ENCODE peak calls at places on chromosome 3, in seven cellular contexts. G, R, F, M, U, X and I are unnamed samples. For H3K79me1, the result is how much of the 10 kb centered on the place peaks cover.

GRCh38 chr3:193552911-193553310 is 1.8 kb downstream of the ATP13A4 start:
- DNase-seq in M (no peak), G (no peak), X (no peak), U (peak), R (no peak), F (no peak), I (no peak)

GRCh38 chr3:141413387-141414140 is 45.3 kb downstream of the ZBTB38 start:
- DNase-seq in F (no peak), M (no peak), G (no peak), R (no peak), U (no peak), X (no peak), I (peak)

GRCh38 chr3:94525039-94525438 is 462.2 kb downstream of the NSUN3 start:
- DNase-seq in R (peak), G (no peak), U (peak), M (peak), F (peak), X (peak), I (peak)

GRCh38 chr3:69385723-69386483 is at the start of gene FRMD4B:
- DNase-seq in U (peak), G (peak), X (peak), R (no peak), F (peak), M (peak), I (no peak)

GRCh38 chr3:45796902-45797637 is 734 bp upstream of the SLC6A20 start:
- DNase-seq in U (no peak), X (no peak), G (no peak), R (no peak), M (no peak), F (no peak), I (no peak)

GRCh38 chr3:152330565-152330964 is 61.8 kb downstream of the MBNL1 start:
- DNase-seq in M (no peak), U (no peak), F (no peak), R (no peak), X (no peak), G (no peak), I (no peak)

GRCh38 chr3:187014417-187014864 is 84.1 kb downstream of the ST6GAL1 start:
- DNase-seq in G (peak), F (no peak), X (no peak), U (no peak), M (no peak), R (no peak), I (peak)

GRCh38 chr3:115151921-115152320 is 4.8 kb upstream of the ZBTB20 start:
- DNase-seq in U (no peak), M (no peak), R (no peak), G (no peak), F (no peak), X (no peak), I (no peak)

GRCh38 chr3:57393957-57394356 is 101.5 kb upstream of the ASB14 start:
- DNase-seq in R (no peak), X (no peak), G (no peak), F (no peak), U (no peak), M (no peak), I (no peak)

GRCh38 chr3:156553705-156554356 is 1.1 kb downstream of the SSR3 start:
- DNase-seq in G (no peak), F (no peak), U (peak), X (peak), M (peak), R (no peak), I (peak)

GRCh38 chr3:138361561-138361971 is 13.2 kb downstream of the MRAS start:
- DNase-seq in M (no peak), U (no peak), F (no peak), R (no peak), X (no peak), G (no peak), I (no peak)

GRCh38 chr3:9214185-9214584 is 35.3 kb downstream of the SRGAP3 start:
- DNase-seq in F (no peak), G (no peak), X (no peak), M (no peak), U (no peak), R (no peak), I (no peak)

GRCh38 chr3:99909714-99910508 is 92.2 kb downstream of the CMSS1 start:
- DNase-seq in R (no peak), X (peak), F (no peak), G (no peak), U (peak), M (peak), I (peak)

GRCh38 chr3:195809291-195809785 is 2.4 kb downstream of the MUC4 start:
- DNase-seq in R (no peak), G (no peak), F (no peak), X (no peak), U (no peak), M (no peak), I (no peak)

GRCh38 chr3:55488398-55489055 is 1.4 kb upstream of the WNT5A start:
- DNase-seq in U (peak), R (peak), M (peak), F (peak), G (peak), X (peak), I (peak)

GRCh38 chr3:94046533-94046932 is 16.2 kb downstream of the DHFR2 start:
- DNase-seq in X (no peak), M (no peak), F (no peak), R (no peak), G (no peak), U (no peak), I (no peak)

GRCh38 chr3:38124324-38125122 is 12.4 kb downstream of the ACAA1 start:
- DNase-seq in M (no peak), G (no peak), X (no peak), F (no peak), R (no peak), U (no peak), I (no peak)

GRCh38 chr3:177521305-177521704 is 324.0 kb upstream of the TBL1XR1 start:
- DNase-seq in F (peak), U (peak), X (no peak), R (no peak), G (peak), M (peak), I (no peak)

GRCh38 chr3:36868614-36869436 is 76.0 kb downstream of the TRANK1 start:
- DNase-seq in G (peak), R (peak), X (peak), U (peak), F (peak), M (peak), I (peak)

GRCh38 chr3:6750782-6751181 is 110.1 kb upstream of the GRM7 start:
- DNase-seq in R (no peak), F (no peak), G (no peak), X (no peak), U (no peak), M (no peak), I (no peak)

GRCh38 chr3:129954509-129954908 is 20.0 kb upstream of the TRH start:
- DNase-seq in X (no peak), G (no peak), F (no peak), U (no peak), M (no peak), R (no peak), I (no peak)

GRCh38 chr3:148540266-148540665 is 157.4 kb upstream of the AGTR1 start:
- DNase-seq in U (peak), R (no peak), X (no peak), G (no peak), F (no peak), M (no peak), I (no peak)

GRCh38 chr3:61936344-61936937 is 375.1 kb downstream of the PTPRG start:
- DNase-seq in R (no peak), G (peak), F (no peak), X (peak), M (peak), U (peak), I (peak)

GRCh38 chr3:53531749-53532148 is 37.3 kb downstream of the CACNA1D start:
- DNase-seq in R (no peak), F (no peak), X (no peak), G (no peak), M (peak), U (peak), I (no peak)

GRCh38 chr3:155409336-155409735 is 115.9 kb upstream of the STRIT1 start:
- DNase-seq in M (peak), U (no peak), X (no peak), F (no peak), G (no peak), R (no peak), I (no peak)

GRCh38 chr3:155407971-155408370 is 114.5 kb upstream of the STRIT1 start:
- DNase-seq in X (no peak), U (no peak), M (no peak), F (no peak), R (no peak), G (no peak), I (no peak)

GRCh38 chr3:155407331-155407730 is 113.8 kb upstream of the STRIT1 start:
- DNase-seq in G (no peak), F (no peak), X (no peak), M (no peak), U (no peak), R (no peak), I (no peak)

DNA sequence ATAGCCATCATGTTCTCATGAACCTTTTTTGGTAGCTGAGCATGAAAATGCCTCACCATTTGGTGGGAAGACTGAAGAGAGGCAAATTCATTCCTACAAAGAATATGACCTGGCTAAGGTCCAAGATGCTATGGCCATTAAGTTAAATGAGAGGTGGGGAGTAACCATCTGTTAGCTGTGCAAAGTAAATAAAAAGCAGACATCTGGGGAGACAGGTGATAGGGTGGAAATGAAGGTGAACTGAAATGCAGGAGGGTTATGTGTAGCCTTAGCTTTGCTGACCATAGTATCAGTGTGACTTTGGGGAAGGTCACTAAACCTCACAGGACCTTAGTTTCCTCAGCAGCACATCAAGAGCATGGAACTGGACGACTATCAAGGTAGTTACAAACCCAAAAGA is 111.0 kb upstream of the STRIT1 start:
- DNase-seq in M (no peak), G (no peak), X (no peak), R (no peak), F (no peak), U (no peak), I (no peak)
- H3K79me1 ChIP-seq in M (under half), G (under half), X (under half), R (under half), F (under half), U (under half), I (under half)

GRCh38 chr3:146561463-146561862 is 17.1 kb upstream of the PLSCR1 start:
- DNase-seq in U (no peak), X (no peak), R (no peak), M (no peak), G (no peak), F (no peak), I (no peak)

GRCh38 chr3:146561879-146562278 is 17.5 kb upstream of the PLSCR1 start:
- DNase-seq in M (no peak), X (no peak), G (no peak), F (no peak), R (no peak), U (no peak), I (no peak)

GRCh38 chr3:146560678-146561077 is 16.3 kb upstream of the PLSCR1 start:
- DNase-seq in R (no peak), M (no peak), X (no peak), F (no peak), G (no peak), U (no peak), I (no peak)

GRCh38 chr3:146566138-146566537 is 21.7 kb upstream of the PLSCR1 start:
- DNase-seq in X (no peak), U (no peak), G (no peak), R (no peak), F (no peak), M (no peak), I (no peak)
- H3K79me1 ChIP-seq in X (under half), U (under half), G (under half), R (under half), F (under half), M (under half), I (under half)

GRCh38 chr3:30452446-30452845 is 154.0 kb upstream of the TGFBR2 start:
- DNase-seq in M (no peak), U (no peak), R (no peak), G (no peak), F (no peak), X (no peak), I (no peak)
- H3K79me1 ChIP-seq in M (under half), U (under half), R (under half), G (under half), F (under half), X (under half), I (under half)

GRCh38 chr3:42937334-42937733 is 31.4 kb downstream of the ZNF662 start:
- DNase-seq in F (no peak), U (no peak), G (no peak), X (no peak), R (no peak), M (no peak), I (no peak)

GRCh38 chr3:42934111-42934510 is 28.2 kb downstream of the ZNF662 start:
- DNase-seq in F (no peak), R (no peak), M (peak), X (no peak), G (no peak), U (peak), I (no peak)

GRCh38 chr3:42935472-42935871 is 29.5 kb downstream of the ZNF662 start:
- DNase-seq in R (no peak), U (no peak), F (no peak), X (no peak), M (no peak), G (no peak), I (no peak)

GRCh38 chr3:42934910-42935309 is 29.0 kb downstream of the ZNF662 start:
- DNase-seq in F (no peak), X (no peak), G (no peak), M (no peak), R (no peak), U (no peak), I (no peak)

DNA sequence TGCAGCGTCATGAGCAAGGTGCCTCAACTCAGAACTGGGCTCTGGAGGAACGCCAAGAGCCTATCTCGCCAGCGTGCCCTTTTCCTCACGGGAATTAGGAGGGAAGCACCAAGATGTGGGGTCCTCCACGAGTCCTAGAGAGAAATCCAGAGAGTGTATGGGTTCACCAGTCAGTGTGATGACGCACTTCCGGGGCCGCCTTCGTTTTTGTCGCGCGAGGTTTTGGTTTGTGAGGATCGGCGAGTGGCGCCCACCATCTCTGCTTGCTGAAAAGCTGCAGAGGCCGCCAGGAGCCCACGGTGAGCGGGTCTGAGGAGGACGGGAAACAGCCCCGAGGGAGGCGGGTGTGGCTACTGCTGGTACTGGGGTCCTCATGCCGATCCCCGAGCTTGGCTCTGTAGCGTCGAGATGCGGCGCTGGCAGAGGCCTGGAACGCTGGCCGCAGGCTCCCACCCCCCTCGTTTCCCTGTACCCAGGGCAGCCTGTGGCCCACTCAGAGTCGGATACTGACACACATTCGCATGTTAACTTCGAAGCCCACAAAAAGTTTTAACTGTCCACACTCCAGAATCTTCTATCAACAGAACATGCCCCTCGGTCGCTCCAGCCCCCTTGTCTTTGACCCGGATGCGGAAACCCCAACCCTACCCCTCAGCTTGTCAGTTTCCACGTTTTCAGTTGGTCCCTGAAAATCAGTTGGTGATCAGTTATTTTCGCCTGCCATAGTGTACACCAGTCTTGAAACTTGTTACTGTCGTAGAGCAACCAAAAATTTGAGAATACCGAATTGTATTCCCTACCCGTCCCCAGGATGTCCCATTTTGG is 30.4 kb downstream of the ZNF662 start:
- DNase-seq in U (no peak), M (no peak), F (no peak), X (no peak), R (no peak), G (no peak), I (peak)
- H3K79me1 ChIP-seq in U (under half), M (under half), F (under half), X (under half), R (under half), G (under half), I (under half)

GRCh38 chr3:79424811-79425210 is 343.0 kb downstream of the ROBO1 start:
- DNase-seq in X (no peak), G (no peak), F (no peak), R (no peak), U (peak), M (peak), I (no peak)
- H3K79me1 ChIP-seq in X (under half), G (under half), F (under half), R (under half), U (under half), M (under half), I (under half)

DNA sequence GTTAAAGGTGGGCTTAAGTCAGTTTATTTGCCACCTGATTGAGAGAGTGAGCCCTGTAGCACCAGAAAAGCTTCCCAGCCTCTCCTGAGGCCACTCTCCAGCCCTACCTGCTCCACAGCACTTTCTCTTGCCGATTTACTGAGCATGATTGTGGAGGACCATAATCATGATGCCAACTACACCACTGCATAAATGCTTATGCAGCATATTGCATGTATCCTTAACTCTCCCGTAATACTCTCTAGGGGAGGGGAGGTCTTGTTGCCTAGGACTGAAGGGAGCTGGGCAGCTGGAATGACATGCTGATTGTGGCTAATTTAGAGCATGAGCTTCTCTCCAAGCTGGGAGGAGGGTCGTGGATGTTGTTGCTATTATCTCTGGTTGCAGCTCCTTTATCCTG is 54.3 kb downstream of the GPD1L start:
- DNase-seq in U (no peak), X (no peak), F (no peak), M (no peak), G (no peak), R (no peak), I (no peak)
- H3K79me1 ChIP-seq in U (under half), X (under half), F (under half), M (under half), G (under half), R (under half), I (under half)

GRCh38 chr3:183354325-183354831 is 74.0 kb downstream of the MCF2L2 start:
- DNase-seq in M (peak), R (no peak), X (no peak), G (no peak), U (no peak), F (no peak), I (no peak)
- H3K79me1 ChIP-seq in M (under half), R (under half), X (under half), G (under half), U (under half), F (under half), I (under half)

DNA sequence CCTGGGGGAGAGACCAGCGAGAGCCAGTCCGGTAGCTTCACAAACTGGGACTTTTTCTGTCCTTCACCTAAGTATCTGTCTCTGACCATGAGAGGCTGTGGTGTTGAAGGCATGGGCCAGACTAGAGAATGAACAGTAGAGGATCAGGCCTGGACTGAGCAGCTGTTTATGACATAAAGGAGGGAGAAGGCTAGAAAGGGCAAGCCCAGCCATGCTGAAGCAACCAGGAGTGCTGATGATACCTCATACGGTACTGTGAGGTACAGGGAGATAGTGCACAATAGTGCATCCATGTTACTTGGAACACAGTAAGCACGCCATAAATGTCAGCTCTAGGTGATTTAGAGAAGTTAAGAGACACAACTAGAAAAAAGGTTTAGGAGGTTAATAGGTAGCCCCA is 22.6 kb upstream of the TIMP4 start:
- DNase-seq in M (no peak), G (no peak), X (no peak), F (no peak), U (no peak), R (no peak), I (no peak)
- H3K79me1 ChIP-seq in M (under half), G (under half), X (under half), F (under half), U (under half), R (under half), I (under half)